ENCODE peak calls at places on chromosome 15, in nine cellular contexts. A, X, O, U, G, L, D, Z and C are unnamed samples.
A peak's percentile ranks its signal among the peaks of the same experiment; 100 is the strongest.

GRCh38 chr15:43941071-43941470 is 114.3 kb downstream of the WDR76 start:
- DNase-seq in A (no peak), X (no peak), O (no peak), U (no peak), G (no peak), L (no peak), D (no peak), Z (no peak), C (no peak)

GRCh38 chr15:70337292-70338186 is 239.8 kb upstream of the TLE3 start:
- DNase-seq in A (no peak), X (no peak), O (no peak), U (no peak), G (no peak), L (no peak), D (no peak), Z (no peak), C (no peak)

GRCh38 chr15:84799511-84800187 is 17.5 kb upstream of the ALPK3 start:
- DNase-seq in A (no peak), X (no peak), O (no peak), U (no peak), G (no peak), L (no peak), D (no peak), Z (no peak), C (no peak)

GRCh38 chr15:97459771-97460170 is 500.7 kb upstream of the ARRDC4 start:
- DNase-seq in A (no peak), X (peak; percentile 56), O (no peak), U (no peak), G (no peak), L (no peak), D (no peak), Z (no peak), C (no peak)

GRCh38 chr15:46710561-46710960 is 1006.7 kb upstream of the SEMA6D start:
- DNase-seq in A (no peak), X (no peak), O (peak; percentile 31), U (no peak), G (no peak), L (no peak), D (no peak), Z (no peak), C (no peak)

GRCh38 chr15:37819191-37819590 is 115.2 kb upstream of the TMCO5A start:
- DNase-seq in A (no peak), X (no peak), O (peak; percentile 28), U (no peak), G (no peak), L (no peak), D (no peak), Z (no peak), C (no peak)

GRCh38 chr15:40847225-40847961 is 3.5 kb downstream of the SPINT1 start:
- DNase-seq in A (peak; percentile 56), X (peak; percentile 39), O (peak; percentile 94), U (no peak), G (no peak), L (peak; percentile 62), D (no peak), Z (peak; percentile 49), C (peak; percentile 89)

GRCh38 chr15:68829068-68829467 is 8.4 kb upstream of the ANP32A start:
- DNase-seq in A (peak; percentile 49), X (no peak), O (peak; percentile 60), U (no peak), G (no peak), L (no peak), D (no peak), Z (no peak), C (no peak)

GRCh38 chr15:68373028-68373427 is 58.9 kb downstream of the ITGA11 start:
- DNase-seq in A (no peak), X (no peak), O (no peak), U (no peak), G (no peak), L (no peak), D (no peak), Z (peak; percentile 3), C (no peak)

GRCh38 chr15:43370975-43371974 is at the start of the genes TUBGCP4 and ZSCAN29:
- DNase-seq in A (peak; percentile 86), X (peak; percentile 87), O (peak; percentile 93), U (peak; percentile 63), G (peak; percentile 85), L (peak; percentile 96), D (peak; percentile 51), Z (peak; percentile 84), C (peak; percentile 88)

GRCh38 chr15:31278544-31279220 is 48.0 kb upstream of the KLF13 start:
- DNase-seq in A (peak; percentile 1), X (no peak), O (no peak), U (no peak), G (no peak), L (no peak), D (no peak), Z (peak; percentile 12), C (no peak)

GRCh38 chr15:89680282-89680873 is 1.2 kb upstream of the PLIN1 start:
- DNase-seq in A (no peak), X (peak; percentile 87), O (no peak), U (no peak), G (no peak), L (no peak), D (no peak), Z (peak; percentile 52), C (no peak)

GRCh38 chr15:81809543-81809942 is 236.3 kb downstream of the MEX3B start:
- DNase-seq in A (no peak), X (peak; percentile 25), O (peak; percentile 74), U (peak; percentile 1), G (peak; percentile 5), L (no peak), D (no peak), Z (no peak), C (no peak)

GRCh38 chr15:27864076-27864475 is 235.0 kb downstream of the OCA2 start:
- DNase-seq in A (no peak), X (no peak), O (no peak), U (no peak), G (no peak), L (no peak), D (no peak), Z (no peak), C (no peak)

GRCh38 chr15:52020253-52021085 is 1.4 kb downstream of the MAPK6 start:
- DNase-seq in A (no peak), X (no peak), O (no peak), U (no peak), G (no peak), L (no peak), D (no peak), Z (no peak), C (no peak)

GRCh38 chr15:81373996-81374395 is at the start of gene TMC3:
- DNase-seq in A (no peak), X (peak; percentile 77), O (no peak), U (no peak), G (no peak), L (no peak), D (no peak), Z (no peak), C (no peak)

GRCh38 chr15:81047948-81048347 is 47.2 kb downstream of the TLNRD1 start:
- DNase-seq in A (no peak), X (no peak), O (no peak), U (no peak), G (no peak), L (no peak), D (no peak), Z (no peak), C (no peak)

GRCh38 chr15:64775551-64776401 is at the start of gene RBPMS2:
- DNase-seq in A (peak; percentile 36), X (peak; percentile 58), O (peak; percentile 76), U (no peak), G (no peak), L (peak; percentile 39), D (no peak), Z (peak; percentile 64), C (no peak)

GRCh38 chr15:69999392-70000085 is 98.2 kb downstream of the TLE3 start:
- DNase-seq in A (no peak), X (no peak), O (no peak), U (no peak), G (no peak), L (no peak), D (no peak), Z (no peak), C (no peak)

GRCh38 chr15:53447053-53447574 is 312.3 kb downstream of the WDR72 start:
- DNase-seq in A (no peak), X (no peak), O (no peak), U (no peak), G (no peak), L (no peak), D (no peak), Z (no peak), C (no peak)

GRCh38 chr15:31605467-31605931 is 278.9 kb downstream of the KLF13 start:
- DNase-seq in A (no peak), X (peak; percentile 14), O (peak; percentile 47), U (no peak), G (no peak), L (no peak), D (no peak), Z (no peak), C (no peak)

GRCh38 chr15:70863450-70864218 is 9.7 kb upstream of the LARP6 start:
- DNase-seq in A (no peak), X (peak; percentile 80), O (peak; percentile 34), U (no peak), G (no peak), L (no peak), D (no peak), Z (no peak), C (no peak)

GRCh38 chr15:22979699-22980188 is 424 bp downstream of the CYFIP1 start:
- DNase-seq in A (peak; percentile 29), X (peak; percentile 32), O (peak; percentile 63), U (no peak), G (peak; percentile 8), L (no peak), D (no peak), Z (peak; percentile 45), C (no peak)

GRCh38 chr15:85097250-85097649 is 115.6 kb downstream of the PDE8A start:
- DNase-seq in A (no peak), X (no peak), O (no peak), U (no peak), G (no peak), L (no peak), D (no peak), Z (no peak), C (no peak)

GRCh38 chr15:35986072-35986666 is 440.2 kb upstream of the DPH6 start:
- DNase-seq in A (no peak), X (peak; percentile 12), O (no peak), U (no peak), G (no peak), L (no peak), D (no peak), Z (peak; percentile 71), C (no peak)

GRCh38 chr15:42737529-42738328 is 801 bp upstream of the CDAN1 start:
- DNase-seq in A (no peak), X (peak; percentile 21), O (peak; percentile 6), U (no peak), G (no peak), L (no peak), D (no peak), Z (no peak), C (no peak)

GRCh38 chr15:99032935-99033334 is 25.3 kb upstream of the PGPEP1L start:
- DNase-seq in A (no peak), X (no peak), O (no peak), U (no peak), G (no peak), L (no peak), D (no peak), Z (no peak), C (no peak)

GRCh38 chr15:26197719-26198118 is 334.6 kb upstream of the ATP10A start:
- DNase-seq in A (no peak), X (no peak), O (no peak), U (no peak), G (no peak), L (no peak), D (no peak), Z (no peak), C (no peak)

GRCh38 chr15:76360416-76360815 is 23.8 kb downstream of the ISL2 start:
- DNase-seq in A (no peak), X (peak; percentile 73), O (no peak), U (no peak), G (no peak), L (no peak), D (no peak), Z (no peak), C (no peak)

GRCh38 chr15:25936004-25936403 is 72.9 kb upstream of the ATP10A start:
- DNase-seq in A (no peak), X (no peak), O (no peak), U (no peak), G (no peak), L (no peak), D (no peak), Z (no peak), C (no peak)